ENCODE peak calls at places on chromosome 19, in four cellular contexts. R is stimulated activated CD4-positive, alpha-beta T cell treated with anti-CD3 and anti-CD28 coated beads, Interleukin-1b, Interleukin-23, amount 100 ng/mL, for 4 hours; Q is caudate nucleus; C is small intestine. X is an unnamed sample.

GRCh38 chr19:14061751-14062557 is at the start of gene PALM3:
- DNase-seq in R (no peak), Q (no peak), C (peak), X (no peak)

GRCh38 chr19:45336696-45337251 is 3.8 kb upstream of the KLC3 start:
- DNase-seq in R (no peak), Q (no peak), C (no peak), X (no peak)

GRCh38 chr19:1874554-1875185 is 10.6 kb downstream of the ABHD17A start:
- DNase-seq in R (no peak), Q (no peak), C (peak), X (no peak)

GRCh38 chr19:10113964-10114650 is 2.6 kb downstream of the P2RY11 start:
- DNase-seq in R (no peak), Q (no peak), C (no peak), X (no peak)

GRCh38 chr19:10158485-10158884 is 36.3 kb downstream of the DNMT1 start:
- DNase-seq in R (no peak), Q (no peak), C (no peak), X (no peak)

GRCh38 chr19:41876847-41877489 is at the start of gene CD79A:
- DNase-seq in R (no peak), Q (no peak), C (no peak), X (peak)

GRCh38 chr19:6443986-6444385 is 10.4 kb upstream of the SLC25A41 start:
- DNase-seq in R (no peak), Q (no peak), C (no peak), X (no peak)

GRCh38 chr19:33376423-33376822 is 2.9 kb downstream of the CEBPG start:
- DNase-seq in R (no peak), Q (no peak), C (peak), X (no peak)

GRCh38 chr19:45498411-45499195 is at the start of gene PPM1N:
- DNase-seq in R (peak), Q (no peak), C (no peak), X (no peak)

GRCh38 chr19:18469245-18470107 is 31.5 kb upstream of the ISYNA1 start:
- DNase-seq in R (peak), Q (no peak), C (peak), X (no peak)

GRCh38 chr19:30212574-30212973 is 159.6 kb upstream of the ZNF536 start:
- DNase-seq in R (no peak), Q (no peak), C (no peak), X (no peak)

GRCh38 chr19:40614595-40615411 is 13.6 kb downstream of the LTBP4 start:
- DNase-seq in R (peak), Q (peak), C (peak), X (no peak)

GRCh38 chr19:58037927-58038687 is 4.3 kb downstream of the ZSCAN1 start:
- DNase-seq in R (no peak), Q (peak), C (no peak), X (no peak)

GRCh38 chr19:57583521-57584416 is at the start of gene ZIK1:
- DNase-seq in R (peak), Q (peak), C (peak), X (peak)

GRCh38 chr19:47239152-47239551 is 8.2 kb upstream of the BBC3 start:
- DNase-seq in R (no peak), Q (no peak), C (no peak), X (no peak)

GRCh38 chr19:32816555-32817099 is 52.9 kb downstream of the SLC7A9 start:
- DNase-seq in R (no peak), Q (no peak), C (no peak), X (no peak)

GRCh38 chr19:19579533-19580361 is 38.7 kb downstream of the PBX4 start:
- DNase-seq in R (no peak), Q (no peak), C (no peak), X (no peak)

GRCh38 chr19:16024266-16025107 is 51.8 kb upstream of the TPM4 start:
- DNase-seq in R (no peak), Q (no peak), C (no peak), X (no peak)

GRCh38 chr19:49847731-49848696 is 2.9 kb upstream of the PTOV1 start:
- DNase-seq in R (no peak), Q (no peak), C (peak), X (no peak)

GRCh38 chr19:31885280-31885853 is 460.0 kb upstream of the ZNF507 start:
- DNase-seq in R (no peak), Q (no peak), C (no peak), X (no peak)

GRCh38 chr19:11539495-11540365 is 1.1 kb downstream of the CNN1 start:
- DNase-seq in R (no peak), Q (no peak), C (no peak), X (no peak)

GRCh38 chr19:50890422-50891252 is 17.4 kb downstream of the KLK2 start:
- DNase-seq in R (no peak), Q (no peak), C (no peak), X (no peak)

GRCh38 chr19:4174212-4174894 is 8.0 kb downstream of the SIRT6 start:
- DNase-seq in R (no peak), Q (no peak), C (no peak), X (no peak)

GRCh38 chr19:34471906-34472305 is 9.7 kb upstream of the WTIP start:
- DNase-seq in R (no peak), Q (no peak), C (no peak), X (no peak)

X was measured in NCI-H2107.